ENCODE peak calls at places on chromosomes 4 and X, in five cellular contexts. N, E, I, D and G are unnamed samples.

GRCh38 chr4:29581469-29581868 is 1138.7 kb upstream of the PCDH7 start:
- DNase-seq in N (no peak), E (peak), I (peak), D (no peak), G (no peak)

GRCh38 chr4:79682801-79683217 is 274.8 kb upstream of the GK2 start:
- DNase-seq in N (no peak), E (peak), I (peak), D (no peak), G (no peak)

GRCh38 chrX:3256868-3257267 is 89.6 kb downstream of the MXRA5 start:
- DNase-seq in N (no peak), E (no peak), I (no peak), D (no peak), G (no peak)

GRCh38 chrX:44432641-44433040 is 89.2 kb upstream of the EFHC2 start:
- DNase-seq in N (no peak), E (no peak), I (peak), D (no peak), G (peak)

GRCh38 chrX:36577006-36577405 is 431.2 kb upstream of the FAM47C start:
- DNase-seq in N (no peak), E (no peak), I (no peak), D (no peak), G (no peak)

GRCh38 chr4:165476214-165477098 is 97.6 kb downstream of the CPE start:
- DNase-seq in N (no peak), E (no peak), I (peak), D (no peak), G (no peak)

GRCh38 chrX:49309401-49309981 is 6.0 kb downstream of the GAGE10 start:
- DNase-seq in N (no peak), E (peak), I (peak), D (no peak), G (no peak)

GRCh38 chrX:37976153-37976552 is 30.2 kb upstream of the SYTL5 start:
- DNase-seq in N (no peak), E (no peak), I (peak), D (no peak), G (no peak)

GRCh38 chrX:15391850-15392249 is 7.6 kb upstream of the VEGFD start:
- DNase-seq in N (no peak), E (no peak), I (no peak), D (no peak), G (no peak)

GRCh38 chr4:1693131-1693896 is 9.2 kb upstream of the FAM53A start:
- DNase-seq in N (peak), E (peak), I (peak), D (no peak), G (peak)

GRCh38 chrX:103211012-103211715 is 3.7 kb upstream of the BEX4 start:
- DNase-seq in N (peak), E (peak), I (peak), D (no peak), G (peak)

GRCh38 chr4:149781150-149781549 is 34.5 kb downstream of the IQCM start:
- DNase-seq in N (no peak), E (no peak), I (peak), D (no peak), G (peak)

GRCh38 chr4:171538601-171539100 is 274.6 kb upstream of the GALNTL6 start:
- DNase-seq in N (no peak), E (no peak), I (no peak), D (no peak), G (no peak)

GRCh38 chrX:72018277-72019112 is 107.8 kb downstream of the NHSL2 start:
- DNase-seq in N (peak), E (peak), I (peak), D (peak), G (peak)

GRCh38 chrX:39137363-39137954 is 336.2 kb downstream of the MID1IP1 start:
- DNase-seq in N (no peak), E (no peak), I (no peak), D (no peak), G (no peak)

GRCh38 chrX:129091097-129091496 is 432.2 kb downstream of the SMARCA1 start:
- DNase-seq in N (no peak), E (no peak), I (no peak), D (no peak), G (no peak)

GRCh38 chr4:89752932-89753598 is 83.9 kb downstream of the SNCA start:
- DNase-seq in N (no peak), E (no peak), I (peak), D (no peak), G (no peak)

GRCh38 chrX:120534413-120535205 is 26.2 kb downstream of the CUL4B start:
- DNase-seq in N (no peak), E (no peak), I (no peak), D (no peak), G (no peak)

GRCh38 chr4:42133006-42133405 is 19.4 kb downstream of the BEND4 start:
- DNase-seq in N (no peak), E (no peak), I (no peak), D (no peak), G (no peak)

GRCh38 chrX:68440940-68441339 is 7.6 kb upstream of the OPHN1 start:
- DNase-seq in N (no peak), E (peak), I (peak), D (no peak), G (peak)

GRCh38 chr4:18684932-18685331 is 663.4 kb upstream of the LCORL start:
- DNase-seq in N (no peak), E (no peak), I (no peak), D (no peak), G (no peak)

GRCh38 chr4:182289809-182290208 is 46.6 kb downstream of the TENM3 start:
- DNase-seq in N (no peak), E (no peak), I (no peak), D (no peak), G (no peak)

GRCh38 chrX:26783512-26784225 is 567.7 kb downstream of the MAGEB5 start:
- DNase-seq in N (no peak), E (peak), I (peak), D (no peak), G (peak)

DNA sequence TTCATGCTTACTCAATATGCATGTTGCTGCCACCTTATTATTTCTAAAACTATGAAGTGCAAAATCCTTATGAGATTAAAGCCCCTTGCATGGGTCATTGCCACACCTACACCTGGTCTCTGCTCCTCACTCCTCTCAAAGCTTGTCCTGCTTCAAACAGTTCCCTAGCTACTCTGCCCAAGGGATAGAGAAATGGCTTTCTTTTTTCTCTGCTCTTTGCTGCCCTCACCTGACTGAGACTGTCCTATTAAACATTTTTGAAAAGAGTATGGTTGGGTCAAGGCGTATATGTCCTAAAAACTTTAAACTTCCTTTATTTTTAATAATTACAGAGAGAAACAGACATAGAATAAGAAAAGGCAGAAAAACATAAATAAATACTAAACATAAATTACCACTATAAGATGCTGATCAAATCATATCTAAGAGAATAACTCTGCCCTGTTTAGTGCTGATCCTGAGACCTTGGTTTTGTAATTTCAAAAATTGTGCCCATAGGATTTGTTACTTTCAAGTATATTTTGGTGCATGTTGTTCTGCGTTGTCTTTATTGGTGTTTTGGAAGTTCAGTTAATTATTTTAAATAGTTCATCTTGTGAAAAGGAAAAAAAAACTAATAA is 704.9 kb upstream of the PABPC4L start:
- DNase-seq in N (no peak), E (no peak), I (no peak), D (no peak), G (peak)
- TF ChIP-seq CTCF in N (no peak), E (no peak), I (no peak), D (no peak), G (peak)

DNA sequence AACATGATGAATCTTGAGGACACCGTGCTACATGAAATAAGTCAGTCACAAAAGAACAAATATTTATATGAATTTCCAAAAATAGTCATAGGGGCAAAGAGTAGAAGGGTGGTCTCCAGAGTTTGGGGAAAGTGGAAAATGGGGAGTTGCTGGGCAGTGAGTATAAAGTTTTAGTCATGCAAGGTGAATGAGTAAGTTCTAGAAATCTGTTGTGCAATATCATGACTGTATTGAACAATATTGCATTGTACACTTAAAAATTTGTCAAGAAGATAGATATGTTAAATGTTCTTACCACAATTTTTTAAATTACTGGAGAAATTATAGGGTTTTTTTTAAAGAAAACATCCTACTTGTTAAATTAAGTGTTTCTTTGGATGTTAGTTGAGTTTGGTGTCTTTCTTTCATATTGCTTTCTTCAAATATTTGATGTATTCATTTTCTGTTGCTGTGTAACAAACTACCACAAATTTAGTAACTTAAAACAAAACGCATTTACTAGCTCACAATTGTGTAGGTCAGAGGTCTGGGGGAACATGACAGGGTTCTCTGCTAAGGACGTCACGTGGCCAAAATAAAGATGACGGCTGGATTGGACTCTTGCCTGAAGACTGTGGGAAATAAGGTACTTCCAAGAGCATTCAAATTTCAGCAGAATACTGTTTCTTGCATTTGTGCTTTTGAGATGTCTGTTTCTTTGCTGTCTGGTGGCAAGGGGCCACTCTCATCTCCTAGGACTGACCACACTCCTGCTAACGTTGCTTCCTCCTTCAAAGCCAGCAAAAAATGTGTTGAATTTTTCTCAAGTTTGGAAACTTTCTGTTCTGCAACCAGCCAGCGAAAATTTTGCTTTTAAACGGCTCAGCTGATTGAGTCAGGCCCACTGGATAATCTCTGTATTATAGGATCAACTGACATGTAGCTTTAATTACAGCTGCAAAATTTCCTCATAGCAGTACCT is 76.7 kb downstream of the CPEB2 start:
- DNase-seq in N (no peak), E (no peak), I (peak), D (no peak), G (no peak)
- H3K27ac ChIP-seq in N (no peak), E (no peak), I (no peak), D (no peak), G (no peak)

GRCh38 chr4:7154351-7154981 is 37.9 kb upstream of the SORCS2 start:
- DNase-seq in N (no peak), E (no peak), I (no peak), D (peak), G (no peak)

GRCh38 chr4:7153711-7154110 is 38.6 kb upstream of the SORCS2 start:
- DNase-seq in N (no peak), E (no peak), I (no peak), D (no peak), G (no peak)

GRCh38 chr4:7148337-7148736 is 44.0 kb upstream of the SORCS2 start:
- DNase-seq in N (no peak), E (no peak), I (no peak), D (no peak), G (no peak)

GRCh38 chr4:7150083-7150635 is 42.2 kb upstream of the SORCS2 start:
- DNase-seq in N (no peak), E (no peak), I (no peak), D (no peak), G (no peak)

DNA sequence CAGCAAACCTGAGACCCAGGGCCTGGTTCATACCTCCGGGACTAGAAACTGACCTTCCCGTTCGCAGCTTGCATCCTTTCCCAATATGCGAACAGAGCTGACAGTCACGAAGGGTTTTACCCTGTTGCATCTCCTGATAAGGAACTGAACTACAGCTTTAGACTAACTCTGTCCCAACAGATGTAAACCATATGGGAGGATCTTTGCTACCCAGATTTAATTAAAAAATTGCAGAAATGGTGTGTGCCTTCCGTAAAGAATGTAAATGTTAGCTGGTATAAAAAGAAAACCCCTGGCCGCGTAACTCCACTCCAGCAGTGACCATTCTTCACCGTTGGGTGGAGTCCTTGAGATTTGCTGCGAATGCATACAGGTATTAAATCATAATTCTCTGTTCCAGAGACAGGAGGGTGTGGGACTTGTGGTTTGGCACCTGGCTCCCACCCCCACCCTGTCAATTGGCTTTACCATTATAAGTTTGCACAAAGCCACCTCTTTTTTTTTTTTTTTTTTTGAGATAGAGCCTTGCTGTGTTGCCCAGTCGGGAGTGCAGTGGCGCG is 40.6 kb upstream of the SORCS2 start:
- DNase-seq in N (no peak), E (peak), I (no peak), D (no peak), G (no peak)
- TF ChIP-seq CTCF in N (no peak), E (no peak), I (peak), D (no peak), G (no peak)

GRCh38 chr4:46250997-46251396 is 127.1 kb upstream of the GABRG1 start:
- DNase-seq in N (no peak), E (no peak), I (no peak), D (no peak), G (no peak)
- H3K27ac ChIP-seq in N (no peak), E (no peak), I (no peak), D (no peak), G (no peak)

GRCh38 chr4:189124149-189124758 is 816.4 kb upstream of the FRG1 start:
- DNase-seq in N (no peak), E (peak), I (peak), D (no peak), G (peak)
- TF ChIP-seq CTCF in N (no peak), E (no peak), I (peak), D (peak), G (peak)

GRCh38 chr4:148061795-148062194 is 329.9 kb downstream of the ARHGAP10 start:
- DNase-seq in N (no peak), E (no peak), I (no peak), D (no peak), G (no peak)
- H3K27ac ChIP-seq in N (no peak), E (no peak), I (no peak), D (no peak), G (no peak)

GRCh38 chr4:24792552-24792951 is 2.8 kb upstream of the SOD3 start:
- DNase-seq in N (no peak), E (no peak), I (no peak), D (no peak), G (no peak)

GRCh38 chr4:24791043-24791442 is 4.3 kb upstream of the SOD3 start:
- DNase-seq in N (no peak), E (no peak), I (no peak), D (no peak), G (no peak)

GRCh38 chr4:24794111-24794860 is 1.1 kb upstream of the SOD3 start:
- DNase-seq in N (no peak), E (no peak), I (peak), D (peak), G (no peak)

GRCh38 chr4:24794916-24795665 is at the start of gene SOD3:
- DNase-seq in N (no peak), E (peak), I (peak), D (peak), G (no peak)

DNA sequence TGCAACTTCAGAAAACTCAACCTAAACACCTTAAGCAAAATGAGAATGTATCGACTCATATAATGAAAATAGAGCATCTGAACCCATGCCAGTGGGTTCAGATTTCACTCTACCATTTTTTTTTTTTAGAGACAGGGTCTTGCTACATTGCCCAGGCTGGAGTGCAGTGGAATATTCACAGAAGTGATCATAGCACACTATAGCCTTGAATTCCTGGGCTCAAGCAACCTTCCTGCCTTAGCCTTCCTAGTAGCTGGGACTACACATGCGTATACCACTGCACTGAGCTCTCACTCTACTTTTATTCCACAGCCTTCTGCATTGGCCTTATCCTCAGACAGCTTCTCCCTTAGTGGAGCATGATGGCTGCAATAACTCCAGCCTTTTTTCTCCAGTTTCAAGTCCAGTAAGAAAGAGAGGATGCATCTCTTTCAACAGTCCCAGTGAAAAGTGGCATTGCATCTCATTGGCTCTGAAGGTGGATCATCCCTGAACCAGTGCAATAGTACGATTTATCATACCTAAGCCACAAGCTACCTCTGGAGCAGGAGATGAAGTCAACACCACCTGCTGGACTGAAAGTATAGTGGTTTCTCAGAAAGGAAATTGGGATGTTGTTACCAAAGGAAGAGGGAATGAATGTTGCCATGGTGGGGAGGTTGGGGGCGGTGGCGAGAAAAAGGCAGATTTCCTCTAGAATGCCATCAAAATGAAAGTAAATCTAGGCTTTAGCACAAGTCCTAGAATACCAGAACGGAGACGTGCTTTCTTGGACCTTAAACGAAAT is 2.0 kb upstream of the SOD3 start:
- DNase-seq in N (no peak), E (no peak), I (peak), D (no peak), G (no peak)
- TF ChIP-seq CTCF in N (no peak), E (no peak), I (peak), D (no peak), G (peak)

GRCh38 chrX:41913476-41913875 is 9.9 kb downstream of the CASK start:
- DNase-seq in N (no peak), E (no peak), I (peak), D (no peak), G (no peak)

GRCh38 chrX:41909068-41909467 is 14.3 kb downstream of the CASK start:
- DNase-seq in N (no peak), E (no peak), I (no peak), D (no peak), G (no peak)

GRCh38 chrX:41917517-41917916 is 5.8 kb downstream of the CASK start:
- DNase-seq in N (no peak), E (no peak), I (no peak), D (no peak), G (no peak)

GRCh38 chrX:41912922-41913321 is 10.4 kb downstream of the CASK start:
- DNase-seq in N (no peak), E (no peak), I (peak), D (no peak), G (no peak)
- H3K27ac ChIP-seq in N (no peak), E (no peak), I (no peak), D (no peak), G (no peak)

GRCh38 chr4:99587302-99587701 is 12.7 kb downstream of the MTTP start:
- DNase-seq in N (no peak), E (no peak), I (no peak), D (no peak), G (no peak)
- TF ChIP-seq CTCF in N (no peak), E (no peak), I (no peak), D (no peak), G (no peak)

DNA sequence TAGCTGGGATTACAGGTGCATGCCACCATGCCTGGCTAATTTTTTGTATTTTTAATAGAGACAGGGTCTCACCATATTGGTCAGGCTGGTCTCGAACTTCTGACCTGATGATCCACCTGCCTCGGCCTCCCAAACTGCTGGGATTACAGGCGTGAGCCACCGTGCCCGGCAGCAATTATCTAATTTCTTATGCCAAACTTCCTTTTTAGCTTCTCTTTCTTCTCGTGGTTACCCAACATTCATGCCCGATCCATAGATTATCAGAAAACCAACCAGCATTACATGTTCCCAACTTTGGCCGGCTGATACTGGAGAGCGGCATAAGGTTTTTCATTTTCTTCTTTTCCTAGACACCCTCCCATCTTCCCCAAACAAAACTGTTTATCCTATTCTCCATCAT is 8.8 kb downstream of the SLC7A11 start:
- DNase-seq in N (no peak), E (no peak), I (no peak), D (no peak), G (no peak)
- H3K27ac ChIP-seq in N (no peak), E (no peak), I (peak), D (no peak), G (peak)